ENCODE peak calls at places on chromosomes 2 and 18, in four cellular contexts. Y is NCI-H2081 treated with DMSO at 0.1 percent for 48 hours; Q is effector CD4-positive, alpha-beta T cell; W is thyroid gland. R is an unnamed sample.

GRCh38 chr2:226795281-226796011 is 4.2 kb downstream of the IRS1 start:
- DNase-seq in Y (no peak), Q (no peak), W (peak; percentile 29), R (no peak)

GRCh38 chr18:58394046-58394445 is 234.8 kb downstream of the ALPK2 start:
- DNase-seq in Y (no peak), Q (no peak), W (no peak), R (no peak)

GRCh38 chr2:43131890-43132522 is 94.4 kb downstream of the ZFP36L2 start:
- DNase-seq in Y (no peak), Q (no peak), W (no peak), R (peak; percentile 32)

GRCh38 chr2:239756392-239757153 is 268.6 kb downstream of the NDUFA10 start:
- DNase-seq in Y (no peak), Q (no peak), W (no peak), R (no peak)

GRCh38 chr18:33821503-33821902 is 243.5 kb downstream of the ASXL3 start:
- DNase-seq in Y (no peak), Q (no peak), W (no peak), R (no peak)

GRCh38 chr2:3101704-3102055 is 275.9 kb downstream of the EIPR1 start:
- DNase-seq in Y (no peak), Q (no peak), W (no peak), R (no peak)

GRCh38 chr2:179521944-179522343 is 257.3 kb upstream of the SESTD1 start:
- DNase-seq in Y (no peak), Q (no peak), W (no peak), R (no peak)

GRCh38 chr2:147045113-147045512 is 799.7 kb upstream of the ACVR2A start:
- DNase-seq in Y (peak; percentile 10), Q (peak; percentile 7), W (peak; percentile 75), R (peak; percentile 27)

GRCh38 chr18:46422552-46423055 is 234.4 kb downstream of the LOXHD1 start:
- DNase-seq in Y (no peak), Q (no peak), W (no peak), R (no peak)

GRCh38 chr2:154402138-154402714 is 296.3 kb upstream of the KCNJ3 start:
- DNase-seq in Y (no peak), Q (no peak), W (no peak), R (no peak)

GRCh38 chr2:232286011-232286868 is 92.3 kb upstream of the ALPP start:
- DNase-seq in Y (no peak), Q (no peak), W (no peak), R (no peak)